ENCODE peak calls at places on chromosomes 16 and 17, in five cellular contexts. U, C, D, L and J are unnamed samples.

GRCh38 chr16:10597184-10597583 is 16.8 kb upstream of the EMP2 start:
- DNase-seq in C (no peak), D (no peak), L (no peak), U (no peak), J (no peak)

GRCh38 chr17:17394494-17394893 is 82.3 kb upstream of the MED9 start:
- DNase-seq in C (no peak), U (no peak), D (no peak), L (no peak), J (no peak)

GRCh38 chr16:67389911-67390815 is 3.1 kb downstream of the TPPP3 start:
- DNase-seq in L (no peak), U (peak), D (no peak), C (no peak), J (no peak)

GRCh38 chr16:17350212-17350611 is 120.5 kb downstream of the XYLT1 start:
- DNase-seq in L (no peak), U (no peak), C (no peak), D (no peak), J (no peak)

GRCh38 chr16:89909777-89910716 is 8.6 kb upstream of the MC1R start:
- DNase-seq in C (peak), L (peak), D (peak), U (peak), J (peak)

GRCh38 chr16:83353241-83353640 is 454.5 kb upstream of the HSBP1 start:
- DNase-seq in C (no peak), U (no peak), D (no peak), L (no peak), J (no peak)

GRCh38 chr17:72967963-72968585 is 124.4 kb downstream of the SLC39A11 start:
- DNase-seq in U (no peak), L (no peak), D (no peak), C (no peak), J (no peak)

GRCh38 chr17:63519972-63520882 is 2.9 kb upstream of the KCNH6 start:
- DNase-seq in L (no peak), C (peak), U (no peak), D (peak), J (no peak)

GRCh38 chr17:75894049-75894742 is 2.6 kb downstream of the TRIM65 start:
- DNase-seq in D (no peak), U (no peak), C (no peak), L (no peak), J (no peak)

GRCh38 chr17:73017653-73018052 is 74.8 kb downstream of the SLC39A11 start:
- DNase-seq in U (no peak), C (no peak), L (no peak), D (no peak), J (no peak)